ENCODE peak calls at places on chromosomes 3 and 15, in ten cellular contexts. One of them, this sample, is unnamed.
A peak's percentile ranks its signal among the peaks of the same experiment; 100 is the strongest.

GRCh38 chr15:67064607-67065530 is 533 bp upstream of the SMAD3 start:
- DNase-seq in NT2/D1: peak; percentile 61
- DNase-seq in A549: peak; percentile 79
- DNase-seq in PC-9: peak; percentile 50
- DNase-seq in HFF-Myc: no peak
- DNase-seq in CD4-positive, CD25-positive, alpha-beta regulatory T cell: no peak
- DNase-seq in left lung: peak; percentile 61
- DNase-seq in fibroblast of mammary gland: no peak
- DNase-seq in AG10803: no peak
- DNase-seq in MM.1S: no peak
- DNase-seq in this sample: no peak

GRCh38 chr3:124381565-124382333 is 348.5 kb upstream of the UMPS start:
- DNase-seq in MM.1S: no peak
- DNase-seq in AG10803: peak; percentile 12
- DNase-seq in left lung: no peak
- DNase-seq in NT2/D1: no peak
- DNase-seq in HFF-Myc: no peak
- DNase-seq in fibroblast of mammary gland: no peak
- DNase-seq in A549: peak; percentile 38
- DNase-seq in PC-9: no peak
- DNase-seq in CD4-positive, CD25-positive, alpha-beta regulatory T cell: no peak
- DNase-seq in this sample: no peak

GRCh38 chr3:78736863-78737262 is 1030.9 kb downstream of the ROBO1 start:
- DNase-seq in NT2/D1: no peak
- DNase-seq in AG10803: peak; percentile 16
- DNase-seq in MM.1S: no peak
- DNase-seq in left lung: no peak
- DNase-seq in PC-9: peak; percentile 71
- DNase-seq in CD4-positive, CD25-positive, alpha-beta regulatory T cell: no peak
- DNase-seq in HFF-Myc: no peak
- DNase-seq in A549: peak; percentile 43
- DNase-seq in fibroblast of mammary gland: peak; percentile 96
- DNase-seq in this sample: no peak

GRCh38 chr3:132445812-132446211 is 28.5 kb downstream of the DNAJC13 start:
- DNase-seq in left lung: no peak
- DNase-seq in A549: peak; percentile 7
- DNase-seq in CD4-positive, CD25-positive, alpha-beta regulatory T cell: no peak
- DNase-seq in MM.1S: peak; percentile 24
- DNase-seq in NT2/D1: no peak
- DNase-seq in fibroblast of mammary gland: peak; percentile 46
- DNase-seq in PC-9: peak; percentile 90
- DNase-seq in AG10803: peak; percentile 86
- DNase-seq in HFF-Myc: peak; percentile 63
- DNase-seq in this sample: no peak

GRCh38 chr15:98555173-98555515 is 93.2 kb upstream of the IGF1R start:
- DNase-seq in MM.1S: no peak
- DNase-seq in fibroblast of mammary gland: no peak
- DNase-seq in AG10803: no peak
- DNase-seq in left lung: no peak
- DNase-seq in HFF-Myc: no peak
- DNase-seq in PC-9: no peak
- DNase-seq in A549: no peak
- DNase-seq in CD4-positive, CD25-positive, alpha-beta regulatory T cell: no peak
- DNase-seq in NT2/D1: no peak
- DNase-seq in this sample: no peak

GRCh38 chr3:176734146-176734545 is 463.1 kb downstream of the TBL1XR1 start:
- DNase-seq in left lung: no peak
- DNase-seq in MM.1S: no peak
- DNase-seq in A549: no peak
- DNase-seq in NT2/D1: peak; percentile 55
- DNase-seq in HFF-Myc: no peak
- DNase-seq in CD4-positive, CD25-positive, alpha-beta regulatory T cell: no peak
- DNase-seq in AG10803: no peak
- DNase-seq in fibroblast of mammary gland: no peak
- DNase-seq in PC-9: no peak
- DNase-seq in this sample: no peak

GRCh38 chr3:159852256-159852655 is 136.4 kb upstream of the IL12A start:
- DNase-seq in left lung: no peak
- DNase-seq in MM.1S: no peak
- DNase-seq in NT2/D1: no peak
- DNase-seq in PC-9: peak; percentile 10
- DNase-seq in HFF-Myc: no peak
- DNase-seq in CD4-positive, CD25-positive, alpha-beta regulatory T cell: no peak
- DNase-seq in AG10803: peak; percentile 12
- DNase-seq in fibroblast of mammary gland: no peak
- DNase-seq in A549: no peak
- DNase-seq in this sample: no peak

GRCh38 chr3:61331937-61332590 is 80.8 kb upstream of the FHIT start:
- DNase-seq in NT2/D1: peak; percentile 85
- DNase-seq in left lung: no peak
- DNase-seq in fibroblast of mammary gland: no peak
- DNase-seq in AG10803: no peak
- DNase-seq in CD4-positive, CD25-positive, alpha-beta regulatory T cell: no peak
- DNase-seq in PC-9: no peak
- DNase-seq in A549: no peak
- DNase-seq in HFF-Myc: no peak
- DNase-seq in MM.1S: no peak
- DNase-seq in this sample: no peak

GRCh38 chr3:70245746-70246525 is 66.5 kb downstream of the MDFIC2 start:
- DNase-seq in fibroblast of mammary gland: no peak
- DNase-seq in HFF-Myc: no peak
- DNase-seq in MM.1S: no peak
- DNase-seq in AG10803: no peak
- DNase-seq in left lung: no peak
- DNase-seq in CD4-positive, CD25-positive, alpha-beta regulatory T cell: no peak
- DNase-seq in A549: no peak
- DNase-seq in NT2/D1: no peak
- DNase-seq in PC-9: no peak
- DNase-seq in this sample: no peak

GRCh38 chr3:16060945-16061344 is 113.5 kb upstream of the GALNT15 start:
- DNase-seq in fibroblast of mammary gland: peak; percentile 98
- DNase-seq in CD4-positive, CD25-positive, alpha-beta regulatory T cell: no peak
- DNase-seq in NT2/D1: no peak
- DNase-seq in AG10803: peak; percentile 93
- DNase-seq in HFF-Myc: no peak
- DNase-seq in A549: peak; percentile 79
- DNase-seq in left lung: peak; percentile 50
- DNase-seq in PC-9: peak; percentile 47
- DNase-seq in MM.1S: no peak
- DNase-seq in this sample: peak; percentile 96

GRCh38 chr3:83033123-83033522 is 1271.7 kb upstream of the GBE1 start:
- DNase-seq in PC-9: no peak
- DNase-seq in MM.1S: no peak
- DNase-seq in NT2/D1: no peak
- DNase-seq in CD4-positive, CD25-positive, alpha-beta regulatory T cell: no peak
- DNase-seq in fibroblast of mammary gland: no peak
- DNase-seq in HFF-Myc: no peak
- DNase-seq in AG10803: no peak
- DNase-seq in A549: no peak
- DNase-seq in left lung: no peak
- DNase-seq in this sample: no peak

GRCh38 chr3:117103645-117104044 is 394.1 kb downstream of the TUSC7 start:
- DNase-seq in left lung: no peak
- DNase-seq in MM.1S: no peak
- DNase-seq in PC-9: no peak
- DNase-seq in HFF-Myc: no peak
- DNase-seq in AG10803: peak; percentile 24
- DNase-seq in CD4-positive, CD25-positive, alpha-beta regulatory T cell: no peak
- DNase-seq in fibroblast of mammary gland: no peak
- DNase-seq in A549: no peak
- DNase-seq in NT2/D1: no peak
- DNase-seq in this sample: no peak

GRCh38 chr15:70186152-70186551 is 88.4 kb upstream of the TLE3 start:
- DNase-seq in PC-9: no peak
- DNase-seq in fibroblast of mammary gland: peak; percentile 27
- DNase-seq in NT2/D1: no peak
- DNase-seq in AG10803: no peak
- DNase-seq in MM.1S: no peak
- DNase-seq in A549: no peak
- DNase-seq in left lung: no peak
- DNase-seq in HFF-Myc: no peak
- DNase-seq in CD4-positive, CD25-positive, alpha-beta regulatory T cell: no peak
- DNase-seq in this sample: peak; percentile 35

GRCh38 chr15:100263721-100264455 is 77.9 kb downstream of the ADAMTS17 start:
- DNase-seq in PC-9: no peak
- DNase-seq in HFF-Myc: no peak
- DNase-seq in fibroblast of mammary gland: no peak
- DNase-seq in left lung: no peak
- DNase-seq in CD4-positive, CD25-positive, alpha-beta regulatory T cell: no peak
- DNase-seq in NT2/D1: no peak
- DNase-seq in AG10803: no peak
- DNase-seq in A549: no peak
- DNase-seq in MM.1S: no peak
- DNase-seq in this sample: no peak

GRCh38 chr3:71536376-71536965 is 47.1 kb downstream of the FOXP1 start:
- DNase-seq in PC-9: no peak
- DNase-seq in CD4-positive, CD25-positive, alpha-beta regulatory T cell: no peak
- DNase-seq in HFF-Myc: peak; percentile 42
- DNase-seq in fibroblast of mammary gland: peak; percentile 82
- DNase-seq in NT2/D1: no peak
- DNase-seq in A549: no peak
- DNase-seq in MM.1S: no peak
- DNase-seq in AG10803: peak; percentile 85
- DNase-seq in left lung: no peak
- DNase-seq in this sample: no peak

GRCh38 chr3:38001456-38002081 is 11.0 kb downstream of the VILL start:
- DNase-seq in CD4-positive, CD25-positive, alpha-beta regulatory T cell: no peak
- DNase-seq in NT2/D1: no peak
- DNase-seq in PC-9: no peak
- DNase-seq in HFF-Myc: no peak
- DNase-seq in fibroblast of mammary gland: no peak
- DNase-seq in AG10803: no peak
- DNase-seq in A549: no peak
- DNase-seq in left lung: peak; percentile 32
- DNase-seq in MM.1S: no peak
- DNase-seq in this sample: no peak

GRCh38 chr3:172082820-172083513 is 43.6 kb downstream of the FNDC3B start:
- DNase-seq in PC-9: no peak
- DNase-seq in HFF-Myc: no peak
- DNase-seq in NT2/D1: no peak
- DNase-seq in left lung: no peak
- DNase-seq in MM.1S: no peak
- DNase-seq in AG10803: no peak
- DNase-seq in A549: no peak
- DNase-seq in fibroblast of mammary gland: no peak
- DNase-seq in CD4-positive, CD25-positive, alpha-beta regulatory T cell: no peak
- DNase-seq in this sample: no peak
- H3K4me3 ChIP-seq in PC-9: no peak overlapping the region
- H3K4me3 ChIP-seq in HFF-Myc: no peak overlapping the region
- H3K4me3 ChIP-seq in NT2/D1: no peak overlapping the region
- H3K4me3 ChIP-seq in left lung: no peak overlapping the region
- H3K4me3 ChIP-seq in MM.1S: no peak overlapping the region
- H3K4me3 ChIP-seq in AG10803: no peak overlapping the region
- H3K4me3 ChIP-seq in A549: no peak overlapping the region
- H3K4me3 ChIP-seq in fibroblast of mammary gland: no peak overlapping the region
- H3K4me3 ChIP-seq in CD4-positive, CD25-positive, alpha-beta regulatory T cell: no peak overlapping the region
- H3K4me3 ChIP-seq in this sample: no peak overlapping the region

DNA sequence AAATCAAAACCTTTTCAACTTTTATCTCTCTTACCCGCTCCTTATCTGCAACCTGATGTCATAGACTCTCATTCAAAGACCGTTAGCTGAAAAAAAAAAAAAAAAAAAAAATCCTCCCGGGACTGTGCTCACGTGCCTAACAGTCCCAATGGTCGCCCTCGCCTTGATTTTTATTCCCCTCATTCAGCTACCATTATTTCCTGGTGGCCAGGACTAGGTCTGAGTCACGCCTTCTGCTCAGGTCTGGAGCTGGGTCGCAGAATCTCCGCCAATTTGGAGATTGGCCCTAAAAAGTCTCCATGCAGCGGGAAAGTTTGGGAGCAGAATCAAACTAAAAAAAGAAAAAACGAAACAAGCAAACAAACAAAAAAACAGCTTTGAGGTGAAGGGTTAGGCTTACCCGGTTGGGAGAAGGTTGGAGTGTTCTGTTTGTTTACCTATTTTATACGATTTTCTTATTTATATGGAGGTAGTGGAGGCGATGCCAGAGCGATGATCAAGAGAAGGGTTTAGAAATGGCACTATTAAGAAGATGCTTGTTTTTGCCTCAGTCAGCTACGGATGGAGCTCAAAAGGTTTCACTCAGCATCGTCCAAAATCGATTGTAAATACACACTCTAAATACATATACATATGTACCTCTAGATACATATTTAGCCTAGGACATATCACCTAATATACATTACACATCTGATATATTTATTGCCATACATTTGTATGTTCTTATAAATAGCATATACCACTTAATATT is 51.1 kb downstream of the ZIC4 start:
- DNase-seq in PC-9: no peak
- DNase-seq in HFF-Myc: no peak
- DNase-seq in left lung: no peak
- DNase-seq in AG10803: no peak
- DNase-seq in A549: no peak
- DNase-seq in CD4-positive, CD25-positive, alpha-beta regulatory T cell: no peak
- DNase-seq in fibroblast of mammary gland: no peak
- DNase-seq in NT2/D1: no peak
- DNase-seq in MM.1S: no peak
- DNase-seq in this sample: no peak
- H3K4me3 ChIP-seq in PC-9: no peak overlapping the region
- H3K4me3 ChIP-seq in HFF-Myc: no peak overlapping the region
- H3K4me3 ChIP-seq in left lung: no peak overlapping the region
- H3K4me3 ChIP-seq in AG10803: no peak overlapping the region
- H3K4me3 ChIP-seq in A549: no peak overlapping the region
- H3K4me3 ChIP-seq in CD4-positive, CD25-positive, alpha-beta regulatory T cell: no peak overlapping the region
- H3K4me3 ChIP-seq in fibroblast of mammary gland: no peak overlapping the region
- H3K4me3 ChIP-seq in NT2/D1: no peak overlapping the region
- H3K4me3 ChIP-seq in MM.1S: no peak overlapping the region
- H3K4me3 ChIP-seq in this sample: no peak overlapping the region

GRCh38 chr3:158097141-158097540 is 9.1 kb downstream of the SHOX2 start:
- DNase-seq in NT2/D1: no peak
- DNase-seq in A549: no peak
- DNase-seq in HFF-Myc: no peak
- DNase-seq in MM.1S: no peak
- DNase-seq in PC-9: no peak
- DNase-seq in AG10803: no peak
- DNase-seq in CD4-positive, CD25-positive, alpha-beta regulatory T cell: no peak
- DNase-seq in fibroblast of mammary gland: no peak
- DNase-seq in left lung: no peak
- DNase-seq in this sample: no peak
- H3K4me3 ChIP-seq in NT2/D1: no peak overlapping the region
- H3K4me3 ChIP-seq in A549: peak overlapping the region; percentile 64
- H3K4me3 ChIP-seq in HFF-Myc: no peak overlapping the region
- H3K4me3 ChIP-seq in MM.1S: peak overlapping the region; percentile 89
- H3K4me3 ChIP-seq in PC-9: peak overlapping the region; percentile 80
- H3K4me3 ChIP-seq in AG10803: no peak overlapping the region
- H3K4me3 ChIP-seq in CD4-positive, CD25-positive, alpha-beta regulatory T cell: no peak overlapping the region
- H3K4me3 ChIP-seq in fibroblast of mammary gland: no peak overlapping the region
- H3K4me3 ChIP-seq in left lung: peak overlapping the region; percentile 61
- H3K4me3 ChIP-seq in this sample: no peak overlapping the region

DNA sequence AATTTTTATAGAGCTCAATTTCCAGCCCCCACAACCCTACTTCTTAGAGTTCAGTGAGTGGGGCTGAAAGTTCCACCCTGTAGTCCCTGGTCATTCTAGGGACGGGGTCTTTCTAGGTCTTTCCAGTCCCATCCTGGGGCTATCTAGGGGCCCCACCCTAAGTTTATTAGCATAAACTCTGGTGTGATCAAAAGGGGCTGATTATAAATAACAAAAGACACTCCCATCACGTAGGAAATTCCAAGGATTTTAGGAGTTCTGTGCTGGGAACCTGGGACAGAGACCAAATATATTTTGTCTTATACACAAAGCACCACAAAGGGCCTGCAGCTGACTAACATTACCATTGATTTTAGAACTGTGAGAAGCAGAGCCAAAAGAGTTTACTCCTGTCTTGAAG is 41.9 kb downstream of the RAD54L2 start:
- DNase-seq in AG10803: no peak
- DNase-seq in fibroblast of mammary gland: no peak
- DNase-seq in A549: no peak
- DNase-seq in NT2/D1: no peak
- DNase-seq in HFF-Myc: no peak
- DNase-seq in CD4-positive, CD25-positive, alpha-beta regulatory T cell: no peak
- DNase-seq in left lung: no peak
- DNase-seq in MM.1S: no peak
- DNase-seq in PC-9: no peak
- DNase-seq in this sample: no peak
- H3K4me3 ChIP-seq in AG10803: no peak overlapping the region
- H3K4me3 ChIP-seq in fibroblast of mammary gland: no peak overlapping the region
- H3K4me3 ChIP-seq in A549: no peak overlapping the region
- H3K4me3 ChIP-seq in NT2/D1: no peak overlapping the region
- H3K4me3 ChIP-seq in HFF-Myc: no peak overlapping the region
- H3K4me3 ChIP-seq in CD4-positive, CD25-positive, alpha-beta regulatory T cell: no peak overlapping the region
- H3K4me3 ChIP-seq in left lung: no peak overlapping the region
- H3K4me3 ChIP-seq in MM.1S: no peak overlapping the region
- H3K4me3 ChIP-seq in PC-9: no peak overlapping the region
- H3K4me3 ChIP-seq in this sample: no peak overlapping the region

This sample was measured in brain microvascular endothelial cell.